ENCODE peak calls at places on chromosomes 12 and 14, in seven cellular contexts. D is osteoblast; X is GM13976; E is K562; J is fibroblast of pulmonary artery; O is activated CD8-positive, alpha-beta T cell treated with anti-CD3 and anti-CD28 coated beads for 36 hours; Y is astrocyte. F is an unnamed sample.

GRCh38 chr12:57726884-57727757 is 11.4 kb downstream of the AGAP2 start:
- DNase-seq in O (no peak), X (peak), Y (peak), E (no peak), D (peak), J (no peak), F (no peak)

GRCh38 chr12:22318122-22318737 is 16.3 kb downstream of the ST8SIA1 start:
- DNase-seq in D (no peak), J (peak), E (no peak), Y (peak), X (no peak), O (no peak), F (no peak)

GRCh38 chr14:34078117-34078743 is 127.4 kb upstream of the EGLN3 start:
- DNase-seq in D (no peak), E (peak), J (no peak), Y (peak), X (no peak), O (no peak), F (no peak)

GRCh38 chr14:63542231-63542999 is 762 bp downstream of the PPP2R5E start:
- DNase-seq in O (peak), X (no peak), E (peak), D (peak), J (no peak), Y (no peak), F (peak)

GRCh38 chr14:32702571-32702970 is 236.1 kb upstream of the NPAS3 start:
- DNase-seq in E (no peak), X (no peak), Y (peak), O (peak), D (no peak), J (peak), F (peak)

GRCh38 chr12:52741378-52742195 is 35.6 kb downstream of the KRT76 start:
- DNase-seq in E (peak), O (peak), D (no peak), X (peak), Y (peak), J (peak), F (peak)

GRCh38 chr12:107610030-107610859 is 75.4 kb upstream of the PWP1 start:
- DNase-seq in E (peak), O (peak), X (peak), D (no peak), Y (peak), J (peak), F (peak)

GRCh38 chr12:62586850-62587249 is 120.2 kb downstream of the MON2 start:
- DNase-seq in E (no peak), J (peak), Y (no peak), D (peak), X (no peak), O (no peak), F (no peak)

GRCh38 chr14:68896132-68896531 is 83.0 kb downstream of the ACTN1 start:
- DNase-seq in J (no peak), Y (no peak), D (peak), X (no peak), E (no peak), O (no peak), F (no peak)

GRCh38 chr12:109996483-109996853 is 300 bp upstream of the GIT2 start:
- DNase-seq in D (no peak), O (no peak), E (no peak), X (no peak), J (no peak), Y (no peak), F (no peak)

GRCh38 chr12:122423258-122424165 is 1.0 kb upstream of the CLIP1 start:
- DNase-seq in Y (peak), E (no peak), D (peak), J (peak), O (no peak), X (no peak), F (peak)

GRCh38 chr12:116797885-116798284 is 59.8 kb downstream of the RNFT2 start:
- DNase-seq in D (no peak), Y (no peak), X (no peak), E (no peak), O (no peak), J (no peak), F (no peak)

GRCh38 chr12:65631621-65632111 is 192.6 kb upstream of the HMGA2 start:
- DNase-seq in O (no peak), E (no peak), J (peak), X (no peak), Y (peak), D (peak), F (no peak)

GRCh38 chr12:6420364-6420763 is 24.4 kb upstream of the CD27 start:
- DNase-seq in D (no peak), Y (no peak), X (no peak), J (no peak), O (no peak), E (no peak), F (no peak)

GRCh38 chr12:101931498-101932326 is 54.3 kb downstream of the DRAM1 start:
- DNase-seq in Y (no peak), X (peak), E (no peak), O (no peak), J (no peak), D (no peak), F (no peak)

GRCh38 chr12:30843211-30843610 is 83.3 kb upstream of the TSPAN11 start:
- DNase-seq in Y (no peak), X (no peak), D (no peak), O (no peak), E (no peak), J (no peak), F (no peak)

GRCh38 chr12:101277443-101277842 is 2.5 kb upstream of the UTP20 start:
- DNase-seq in D (no peak), E (no peak), O (no peak), J (no peak), Y (no peak), X (no peak), F (no peak)

GRCh38 chr14:70871863-70872677 is 35.2 kb upstream of the PCNX1 start:
- DNase-seq in O (peak), D (no peak), X (peak), J (no peak), Y (no peak), E (no peak), F (no peak)

GRCh38 chr12:92927055-92927435 is 2.0 kb downstream of the EEA1 start:
- DNase-seq in Y (no peak), X (peak), E (no peak), O (peak), D (peak), J (peak), F (no peak)

GRCh38 chr12:5171701-5172100 is 128.0 kb downstream of the KCNA5 start:
- DNase-seq in X (peak), Y (peak), D (no peak), O (no peak), J (peak), E (peak), F (peak)

GRCh38 chr14:24032727-24033418 is 18.9 kb upstream of the CARMIL3 start:
- DNase-seq in Y (peak), J (peak), O (no peak), D (peak), E (no peak), X (no peak), F (no peak)

DNA sequence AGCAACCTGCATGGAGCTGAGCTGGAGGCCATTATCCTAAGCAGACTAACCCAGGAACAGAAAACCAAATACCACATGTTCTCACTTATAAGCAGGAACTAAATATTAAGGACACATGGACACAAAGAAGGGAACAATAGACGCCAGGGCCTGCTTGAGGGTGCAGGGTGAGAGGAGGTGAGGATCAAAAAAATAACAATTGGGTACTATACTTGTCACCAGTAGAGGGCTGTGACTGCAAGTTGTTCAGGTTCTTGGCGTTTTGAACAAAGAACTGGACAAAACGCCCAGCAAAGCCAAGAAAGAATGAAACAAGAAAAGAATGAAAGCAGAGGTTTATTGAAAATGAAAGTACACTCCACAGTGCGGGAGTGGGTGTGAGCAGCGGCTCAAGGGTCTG is 208.5 kb upstream of the NEDD1 start:
- DNase-seq in Y (no peak), X (no peak), J (no peak), E (no peak), D (no peak), O (no peak), F (no peak)
- TF ChIP-seq CTCF in Y (no peak), X (no peak), J (peak), E (no peak), D (peak), O (no peak), F (no peak)

GRCh38 chr14:75672588-75673192 is 11.6 kb downstream of the TTLL5 start:
- DNase-seq in D (no peak), X (no peak), J (no peak), Y (no peak), E (no peak), O (no peak), F (no peak)

GRCh38 chr14:75673345-75673744 is 12.3 kb downstream of the TTLL5 start:
- DNase-seq in E (no peak), J (no peak), D (no peak), X (peak), O (no peak), Y (no peak), F (no peak)

GRCh38 chr14:75675265-75675960 is 14.4 kb downstream of the TTLL5 start:
- DNase-seq in E (no peak), O (no peak), J (no peak), D (no peak), X (no peak), Y (no peak), F (no peak)
- TF ChIP-seq CTCF in E (peak), O (no peak), J (peak), D (peak), X (no peak), Y (peak), F (peak)

DNA sequence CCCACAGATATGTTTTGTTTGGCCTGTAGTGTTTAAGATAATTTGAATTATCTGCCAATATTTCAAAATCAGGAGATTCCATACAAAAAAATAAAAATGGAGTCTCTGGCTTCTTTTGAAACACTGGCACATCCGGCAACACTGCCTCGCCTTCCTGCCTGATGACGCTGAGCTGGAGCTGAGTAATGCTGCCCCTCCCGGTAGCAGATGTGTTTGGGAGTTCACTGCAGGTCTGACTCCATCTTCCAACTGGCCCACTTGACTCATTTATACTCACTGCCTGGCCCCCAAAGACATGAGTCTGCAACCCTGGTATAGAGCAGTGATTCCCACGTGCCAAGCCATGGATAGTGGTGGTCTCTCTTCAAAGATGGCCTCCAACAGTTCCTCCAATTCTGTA is 7.4 kb downstream of the CIT start:
- DNase-seq in Y (peak), X (no peak), D (peak), E (no peak), O (no peak), J (peak), F (no peak)
- TF ChIP-seq CTCF in Y (no peak), X (no peak), D (peak), E (no peak), O (no peak), J (peak), F (no peak)

DNA sequence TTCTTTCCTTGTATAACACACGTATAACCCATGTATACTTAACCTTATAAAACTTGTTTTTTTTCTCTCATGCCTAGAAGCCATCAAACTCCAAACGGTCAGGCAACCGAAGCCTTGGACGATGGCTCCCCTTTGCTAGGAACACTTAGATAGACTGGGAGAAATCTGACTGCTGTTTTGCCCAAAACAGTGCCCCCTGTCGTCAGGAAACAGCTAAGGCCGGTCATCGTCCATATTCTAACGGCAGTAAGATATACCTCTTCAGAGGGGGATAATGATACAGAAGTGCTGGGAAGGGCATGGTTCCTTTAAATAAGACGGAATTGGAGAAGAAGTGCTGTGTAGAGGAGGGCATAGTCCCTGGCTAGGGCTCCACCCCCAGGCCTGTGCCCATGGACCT is 130.5 kb downstream of the SLC41A2 start:
- DNase-seq in D (no peak), E (peak), Y (no peak), O (peak), X (no peak), J (peak), F (no peak)
- TF ChIP-seq CTCF in D (peak), E (peak), Y (peak), O (peak), X (no peak), J (peak), F (peak)

GRCh38 chr12:2960432-2960956 is 1.3 kb downstream of the TEAD4 start:
- DNase-seq in E (no peak), J (peak), X (peak), D (peak), Y (peak), O (peak), F (no peak)

GRCh38 chr12:2959194-2959507 is at the start of gene TEAD4:
- DNase-seq in O (peak), X (peak), E (peak), D (peak), Y (peak), J (peak), F (peak)

GRCh38 chr12:2960996-2961616 is 1.9 kb downstream of the TEAD4 start:
- DNase-seq in D (peak), J (no peak), X (no peak), O (no peak), E (no peak), Y (peak), F (no peak)

GRCh38 chr12:2958432-2959193 is 584 bp upstream of the TEAD4 start:
- DNase-seq in O (peak), X (no peak), E (peak), D (peak), Y (peak), J (peak), F (peak)

GRCh38 chr12:2959508-2960431 is 573 bp downstream of the TEAD4 start:
- DNase-seq in D (peak), E (peak), O (peak), Y (peak), J (peak), X (peak), F (peak)
- TF ChIP-seq CTCF in D (no peak), E (peak), O (no peak), Y (no peak), J (no peak), X (no peak), F (no peak)

DNA sequence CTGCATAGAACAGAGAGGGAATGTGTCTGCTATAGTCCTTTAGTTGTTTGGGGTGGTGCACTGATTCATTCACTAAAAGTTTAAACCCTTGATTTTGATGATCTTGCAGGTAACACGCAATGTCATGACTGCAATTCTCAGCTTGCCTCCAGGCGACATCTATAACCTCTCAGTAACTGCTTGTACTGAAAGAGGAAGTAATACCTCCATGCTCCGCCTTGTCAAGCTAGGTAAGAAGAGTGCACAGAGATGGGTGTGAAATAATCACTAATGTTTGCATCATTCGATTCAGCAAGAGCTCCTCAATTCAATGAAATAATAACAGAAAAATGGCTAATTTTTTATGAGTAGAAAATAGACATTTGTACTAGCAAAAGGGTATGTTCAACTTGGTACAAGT is 203.7 kb downstream of the PTPRO start:
- DNase-seq in J (no peak), Y (no peak), X (peak), E (no peak), O (no peak), D (no peak), F (no peak)
- TF ChIP-seq CTCF in J (no peak), Y (no peak), X (no peak), E (no peak), O (no peak), D (no peak), F (no peak)

DNA sequence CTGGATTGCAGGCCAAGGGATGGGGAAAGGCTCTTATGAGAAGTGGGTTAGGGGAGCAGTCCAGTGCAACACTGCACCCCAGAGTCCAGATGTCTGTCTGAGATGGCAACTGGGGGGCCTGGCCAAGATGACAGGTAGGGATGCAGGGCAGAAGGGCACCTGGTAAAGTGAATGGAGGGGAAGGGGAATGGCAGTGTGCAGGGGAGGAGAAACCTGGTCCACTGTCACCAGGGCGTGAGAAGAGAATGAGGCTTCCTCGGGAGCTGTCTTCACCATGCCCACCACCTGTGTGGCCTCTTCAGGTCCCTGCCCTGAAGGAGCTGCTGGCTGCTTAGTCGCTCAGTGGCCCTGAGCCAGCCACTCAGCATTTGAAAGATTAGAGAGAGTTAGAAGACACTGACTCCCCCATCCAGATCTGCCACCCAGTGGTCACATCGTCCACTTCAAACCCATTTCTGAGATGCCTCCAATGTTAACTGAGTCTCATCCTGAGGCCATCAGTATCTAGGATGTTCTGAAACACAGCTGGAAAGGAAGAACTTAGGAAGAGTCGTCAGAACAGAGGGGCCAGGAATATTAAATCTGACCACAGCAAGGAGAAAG is 57.3 kb downstream of the PLEKHG3 start:
- DNase-seq in E (no peak), X (no peak), J (no peak), Y (no peak), O (no peak), D (no peak), F (no peak)
- TF ChIP-seq CTCF in E (no peak), X (no peak), J (no peak), Y (no peak), O (no peak), D (peak), F (no peak)